ENCODE peak calls at places on chromosomes 7 and 10, in six cellular contexts. One of them, this sample, is unnamed.

GRCh38 chr10:9091515-9092093 is 1037.1 kb downstream of the GATA3 start:
- DNase-seq in astrocyte: no peak
- DNase-seq in A549: no peak
- DNase-seq in left ventricle myocardium inferior: no peak
- DNase-seq in right cardiac atrium: no peak
- DNase-seq in lower lobe of right lung: no peak
- DNase-seq in this sample: no peak

GRCh38 chr10:80908596-80908995 is 370.9 kb downstream of the SH2D4B start:
- DNase-seq in astrocyte: no peak
- DNase-seq in A549: no peak
- DNase-seq in left ventricle myocardium inferior: no peak
- DNase-seq in right cardiac atrium: no peak
- DNase-seq in lower lobe of right lung: no peak
- DNase-seq in this sample: no peak

GRCh38 chr7:936131-937054 is 18.1 kb downstream of the ADAP1 start:
- DNase-seq in astrocyte: peak; percentile 32
- DNase-seq in A549: peak; percentile 82
- DNase-seq in left ventricle myocardium inferior: no peak
- DNase-seq in right cardiac atrium: peak; percentile 53
- DNase-seq in lower lobe of right lung: peak; percentile 43
- DNase-seq in this sample: peak; percentile 26

GRCh38 chr10:62638062-62638477 is 166.4 kb upstream of the ADO start:
- DNase-seq in astrocyte: peak; percentile 48
- DNase-seq in A549: no peak
- DNase-seq in left ventricle myocardium inferior: no peak
- DNase-seq in right cardiac atrium: peak; percentile 40
- DNase-seq in lower lobe of right lung: no peak
- DNase-seq in this sample: peak; percentile 30

GRCh38 chr10:86715156-86715795 is 41.1 kb upstream of the BMPR1A start:
- DNase-seq in astrocyte: no peak
- DNase-seq in A549: no peak
- DNase-seq in left ventricle myocardium inferior: no peak
- DNase-seq in right cardiac atrium: no peak
- DNase-seq in lower lobe of right lung: no peak
- DNase-seq in this sample: peak; percentile 11

GRCh38 chr10:29237786-29238185 is 51.1 kb upstream of the LYZL1 start:
- DNase-seq in astrocyte: peak; percentile 13
- DNase-seq in A549: no peak
- DNase-seq in left ventricle myocardium inferior: no peak
- DNase-seq in right cardiac atrium: no peak
- DNase-seq in lower lobe of right lung: no peak
- DNase-seq in this sample: no peak

GRCh38 chr10:33653584-33654367 is 319.3 kb upstream of the NRP1 start:
- DNase-seq in astrocyte: peak; percentile 94
- DNase-seq in A549: no peak
- DNase-seq in left ventricle myocardium inferior: no peak
- DNase-seq in right cardiac atrium: no peak
- DNase-seq in lower lobe of right lung: no peak
- DNase-seq in this sample: no peak

GRCh38 chr10:3785849-3786290 is 861 bp upstream of the KLF6 start:
- DNase-seq in astrocyte: peak; percentile 28
- DNase-seq in A549: no peak
- DNase-seq in left ventricle myocardium inferior: no peak
- DNase-seq in right cardiac atrium: peak; percentile 78
- DNase-seq in lower lobe of right lung: no peak
- DNase-seq in this sample: peak; percentile 65

GRCh38 chr7:92133737-92134270 is 473 bp downstream of the CYP51A1 start:
- DNase-seq in astrocyte: peak; percentile 46
- DNase-seq in A549: peak; percentile 60
- DNase-seq in left ventricle myocardium inferior: peak; percentile 70
- DNase-seq in right cardiac atrium: peak; percentile 89
- DNase-seq in lower lobe of right lung: peak; percentile 76
- DNase-seq in this sample: peak; percentile 85

GRCh38 chr7:142612264-142612881 is 136.9 kb upstream of the PRSS1 start:
- DNase-seq in astrocyte: peak; percentile 17
- DNase-seq in A549: no peak
- DNase-seq in left ventricle myocardium inferior: no peak
- DNase-seq in right cardiac atrium: no peak
- DNase-seq in lower lobe of right lung: no peak
- DNase-seq in this sample: no peak

DNA sequence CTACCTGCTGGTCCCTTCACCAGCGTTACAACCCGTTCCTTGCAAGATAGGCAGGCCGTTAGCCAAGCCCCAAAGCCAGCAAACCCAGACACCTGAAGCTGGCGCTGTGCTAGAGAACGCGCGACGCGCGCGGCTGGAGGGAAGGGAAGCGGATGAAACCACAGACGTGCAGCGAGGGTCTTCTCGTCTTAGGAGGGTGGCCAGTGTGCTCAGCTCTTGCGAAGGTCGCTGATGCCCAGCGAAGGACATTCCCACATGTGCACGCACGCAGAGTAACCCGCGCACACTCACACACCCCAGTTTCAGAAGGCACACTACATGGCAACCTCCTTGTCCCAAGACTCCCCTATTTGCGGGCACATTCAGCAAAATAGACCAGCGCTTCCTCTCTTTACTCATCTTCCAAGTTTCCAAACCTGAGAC is 941 bp downstream of the TMEM26 start:
- DNase-seq in astrocyte: peak; percentile 27
- DNase-seq in A549: no peak
- DNase-seq in left ventricle myocardium inferior: no peak
- DNase-seq in right cardiac atrium: peak; percentile 37
- DNase-seq in lower lobe of right lung: no peak
- DNase-seq in this sample: no peak
- H3K4me3 ChIP-seq in astrocyte: peak overlapping the region; percentile 69
- H3K4me3 ChIP-seq in A549: no peak overlapping the region
- H3K4me3 ChIP-seq in left ventricle myocardium inferior: peak overlapping the region; percentile 69
- H3K4me3 ChIP-seq in right cardiac atrium: peak overlapping the region; percentile 15
- H3K4me3 ChIP-seq in lower lobe of right lung: peak overlapping the region; percentile 58
- H3K4me3 ChIP-seq in this sample: no peak overlapping the region

DNA sequence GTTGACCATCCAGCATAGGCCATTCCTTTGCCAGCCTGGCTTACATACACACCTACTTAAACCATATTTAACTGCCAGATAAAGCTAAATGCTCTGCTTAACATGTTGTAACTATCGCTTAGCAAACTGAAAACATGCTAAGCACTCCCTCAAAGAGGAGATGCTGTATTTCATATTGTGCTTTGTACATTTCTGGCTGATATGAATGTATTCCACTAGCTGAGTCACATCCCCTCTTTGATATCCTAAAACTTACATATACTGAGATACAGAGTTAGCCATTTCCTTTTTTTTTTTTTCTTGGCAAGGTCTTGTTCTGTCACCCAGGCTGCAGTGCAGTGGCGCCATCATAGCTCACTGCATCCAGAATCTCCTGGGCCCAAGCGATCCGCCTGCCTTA is 99.4 kb downstream of the TPST1 start:
- DNase-seq in astrocyte: no peak
- DNase-seq in A549: no peak
- DNase-seq in left ventricle myocardium inferior: no peak
- DNase-seq in right cardiac atrium: no peak
- DNase-seq in lower lobe of right lung: no peak
- DNase-seq in this sample: no peak
- H3K4me1 ChIP-seq in astrocyte: peaks cover 23% of the 10 kb centered on the region
- H3K4me1 ChIP-seq in A549: peaks cover 9% of the 10 kb centered on the region
- H3K4me1 ChIP-seq in left ventricle myocardium inferior: no peaks in the 10 kb centered on the region
- H3K4me1 ChIP-seq in right cardiac atrium: no peaks in the 10 kb centered on the region
- H3K4me1 ChIP-seq in lower lobe of right lung: peaks cover 28% of the 10 kb centered on the region
- H3K4me1 ChIP-seq in this sample: peaks cover 4% of the 10 kb centered on the region

GRCh38 chr7:64998865-64999164 is 7.7 kb downstream of the ERV3-1 start:
- DNase-seq in astrocyte: no peak
- DNase-seq in A549: no peak
- DNase-seq in left ventricle myocardium inferior: no peak
- DNase-seq in right cardiac atrium: no peak
- DNase-seq in lower lobe of right lung: no peak
- DNase-seq in this sample: no peak

GRCh38 chr7:64997164-64997908 is 6.5 kb upstream of the ZNF117 start:
- DNase-seq in astrocyte: no peak
- DNase-seq in A549: no peak
- DNase-seq in left ventricle myocardium inferior: no peak
- DNase-seq in right cardiac atrium: no peak
- DNase-seq in lower lobe of right lung: no peak
- DNase-seq in this sample: no peak

GRCh38 chr7:64997927-64998391 is 7.1 kb upstream of the ZNF117 start:
- DNase-seq in astrocyte: peak; percentile 78
- DNase-seq in A549: no peak
- DNase-seq in left ventricle myocardium inferior: no peak
- DNase-seq in right cardiac atrium: no peak
- DNase-seq in lower lobe of right lung: no peak
- DNase-seq in this sample: no peak

GRCh38 chr7:65001291-65001814 is 5.1 kb downstream of the ERV3-1 start:
- DNase-seq in astrocyte: peak; percentile 64
- DNase-seq in A549: no peak
- DNase-seq in left ventricle myocardium inferior: no peak
- DNase-seq in right cardiac atrium: no peak
- DNase-seq in lower lobe of right lung: no peak
- DNase-seq in this sample: no peak

GRCh38 chr7:64999165-65000004 is 7.1 kb downstream of the ERV3-1 start:
- DNase-seq in astrocyte: peak; percentile 95
- DNase-seq in A549: no peak
- DNase-seq in left ventricle myocardium inferior: no peak
- DNase-seq in right cardiac atrium: no peak
- DNase-seq in lower lobe of right lung: peak; percentile 49
- DNase-seq in this sample: no peak
- H3K9me3 ChIP-seq in astrocyte: peaks cover 18% of the 10 kb centered on the region
- H3K9me3 ChIP-seq in A549: peaks cover 87% of the 10 kb centered on the region
- H3K9me3 ChIP-seq in left ventricle myocardium inferior: peaks cover 49% of the 10 kb centered on the region
- H3K9me3 ChIP-seq in right cardiac atrium: no peaks in the 10 kb centered on the region
- H3K9me3 ChIP-seq in lower lobe of right lung: peaks cover 27% of the 10 kb centered on the region
- H3K9me3 ChIP-seq in this sample: peaks cover 50% of the 10 kb centered on the region

DNA sequence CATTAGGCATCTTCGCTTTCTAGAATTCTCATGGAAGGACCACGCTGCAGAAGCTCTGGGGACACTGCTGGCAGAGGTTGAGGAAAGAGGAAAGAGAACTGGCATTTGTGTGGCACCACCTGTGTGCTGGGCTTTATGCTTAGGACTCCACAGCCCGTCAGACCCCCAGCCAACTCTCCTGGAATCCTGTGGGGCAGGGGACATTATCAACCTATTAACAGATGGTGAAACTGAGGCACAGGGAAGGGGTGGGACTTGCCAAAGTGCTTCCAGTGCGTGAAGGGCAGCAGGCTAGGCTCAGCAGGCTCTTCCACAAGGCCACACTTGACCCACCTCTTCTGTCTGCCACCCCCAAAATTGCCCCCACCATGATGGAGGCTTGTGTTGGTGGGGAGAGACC is 46.8 kb downstream of the ZCCHC24 start:
- DNase-seq in astrocyte: no peak
- DNase-seq in A549: no peak
- DNase-seq in left ventricle myocardium inferior: no peak
- DNase-seq in right cardiac atrium: no peak
- DNase-seq in lower lobe of right lung: no peak
- DNase-seq in this sample: no peak
- H3K4me3 ChIP-seq in astrocyte: no peak overlapping the region
- H3K4me3 ChIP-seq in A549: no peak overlapping the region
- H3K4me3 ChIP-seq in left ventricle myocardium inferior: peak overlapping the region; percentile 40
- H3K4me3 ChIP-seq in right cardiac atrium: no peak overlapping the region
- H3K4me3 ChIP-seq in lower lobe of right lung: no peak overlapping the region
- H3K4me3 ChIP-seq in this sample: no peak overlapping the region

GRCh38 chr10:71651428-71651827 is 68.2 kb downstream of the C10orf105 start:
- DNase-seq in astrocyte: no peak
- DNase-seq in A549: no peak
- DNase-seq in left ventricle myocardium inferior: no peak
- DNase-seq in right cardiac atrium: no peak
- DNase-seq in lower lobe of right lung: no peak
- DNase-seq in this sample: no peak
- H3K4me1 ChIP-seq in astrocyte: no peaks in the 10 kb centered on the region
- H3K4me1 ChIP-seq in A549: no peaks in the 10 kb centered on the region
- H3K4me1 ChIP-seq in left ventricle myocardium inferior: peaks cover 17% of the 10 kb centered on the region
- H3K4me1 ChIP-seq in right cardiac atrium: no peaks in the 10 kb centered on the region
- H3K4me1 ChIP-seq in lower lobe of right lung: no peaks in the 10 kb centered on the region
- H3K4me1 ChIP-seq in this sample: peaks cover 10% of the 10 kb centered on the region

DNA sequence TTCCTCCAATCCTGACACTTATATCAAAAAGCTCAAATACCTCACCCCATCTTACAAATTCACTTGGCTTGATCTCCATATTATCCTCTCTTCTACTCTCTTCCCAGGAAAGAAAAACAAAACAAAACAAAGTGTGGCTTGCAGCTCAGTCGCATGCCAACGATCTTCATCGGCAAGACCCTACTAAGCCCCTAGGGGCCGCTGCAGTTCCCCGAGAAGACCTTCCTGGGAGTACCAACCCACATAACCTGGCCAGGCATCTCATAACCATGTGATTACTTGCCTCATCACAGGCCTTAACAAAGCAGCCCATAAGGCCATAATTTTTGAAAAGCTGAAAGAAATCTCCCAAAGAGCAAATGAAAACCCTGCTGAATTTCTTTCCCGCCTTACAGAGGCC is 103.7 kb downstream of the ZNF92 start:
- DNase-seq in astrocyte: no peak
- DNase-seq in A549: peak; percentile 20
- DNase-seq in left ventricle myocardium inferior: no peak
- DNase-seq in right cardiac atrium: no peak
- DNase-seq in lower lobe of right lung: no peak
- DNase-seq in this sample: no peak
- H3K9me3 ChIP-seq in astrocyte: peaks cover 3% of the 10 kb centered on the region
- H3K9me3 ChIP-seq in A549: no peaks in the 10 kb centered on the region
- H3K9me3 ChIP-seq in left ventricle myocardium inferior: peaks cover 14% of the 10 kb centered on the region
- H3K9me3 ChIP-seq in right cardiac atrium: no peaks in the 10 kb centered on the region
- H3K9me3 ChIP-seq in lower lobe of right lung: no peaks in the 10 kb centered on the region
- H3K9me3 ChIP-seq in this sample: peaks cover 3% of the 10 kb centered on the region

GRCh38 chr7:111096997-111097396 is 6.1 kb downstream of the LRRN3 start:
- DNase-seq in astrocyte: no peak
- DNase-seq in A549: no peak
- DNase-seq in left ventricle myocardium inferior: no peak
- DNase-seq in right cardiac atrium: no peak
- DNase-seq in lower lobe of right lung: no peak
- DNase-seq in this sample: no peak
- H3K4me3 ChIP-seq in astrocyte: no peak overlapping the region
- H3K4me3 ChIP-seq in A549: no peak overlapping the region
- H3K4me3 ChIP-seq in left ventricle myocardium inferior: no peak overlapping the region
- H3K4me3 ChIP-seq in right cardiac atrium: no peak overlapping the region
- H3K4me3 ChIP-seq in lower lobe of right lung: no peak overlapping the region
- H3K4me3 ChIP-seq in this sample: no peak overlapping the region

GRCh38 chr7:42218248-42218647 is 18.8 kb downstream of the GLI3 start:
- DNase-seq in astrocyte: no peak
- DNase-seq in A549: no peak
- DNase-seq in left ventricle myocardium inferior: no peak
- DNase-seq in right cardiac atrium: no peak
- DNase-seq in lower lobe of right lung: no peak
- DNase-seq in this sample: no peak
- H3K4me1 ChIP-seq in astrocyte: no peaks in the 10 kb centered on the region
- H3K4me1 ChIP-seq in A549: no peaks in the 10 kb centered on the region
- H3K4me1 ChIP-seq in left ventricle myocardium inferior: peaks cover 12% of the 10 kb centered on the region
- H3K4me1 ChIP-seq in right cardiac atrium: no peaks in the 10 kb centered on the region
- H3K4me1 ChIP-seq in lower lobe of right lung: no peaks in the 10 kb centered on the region
- H3K4me1 ChIP-seq in this sample: no peaks in the 10 kb centered on the region

DNA sequence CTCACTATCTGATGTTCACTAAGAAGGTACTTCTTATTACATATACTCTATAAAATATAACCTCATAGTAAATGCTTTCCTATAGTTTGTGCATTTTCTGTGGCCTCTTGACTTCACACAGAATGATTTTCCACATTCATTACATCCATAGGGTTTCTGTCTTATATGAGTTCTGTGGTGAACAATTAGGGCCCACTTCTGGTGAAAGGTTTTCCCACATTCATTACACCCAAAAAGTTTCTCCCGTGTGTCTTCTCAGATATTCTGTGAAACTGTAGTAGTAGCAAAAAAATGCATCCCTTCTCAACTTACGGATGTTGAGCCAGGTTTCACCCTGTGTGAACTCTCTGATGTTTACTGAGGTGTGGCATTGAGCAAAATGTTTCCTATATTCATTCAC is 119.3 kb downstream of the ZNF33B start:
- DNase-seq in astrocyte: no peak
- DNase-seq in A549: no peak
- DNase-seq in left ventricle myocardium inferior: no peak
- DNase-seq in right cardiac atrium: no peak
- DNase-seq in lower lobe of right lung: no peak
- DNase-seq in this sample: no peak
- H3K9me3 ChIP-seq in astrocyte: peaks cover 35% of the 10 kb centered on the region
- H3K9me3 ChIP-seq in A549: peaks cover 90% of the 10 kb centered on the region
- H3K9me3 ChIP-seq in left ventricle myocardium inferior: peaks cover 100% of the 10 kb centered on the region
- H3K9me3 ChIP-seq in right cardiac atrium: peaks cover 12% of the 10 kb centered on the region
- H3K9me3 ChIP-seq in lower lobe of right lung: peaks cover 100% of the 10 kb centered on the region
- H3K9me3 ChIP-seq in this sample: peaks cover 100% of the 10 kb centered on the region

This sample was measured in mucosa of descending colon.